ENCODE peak calls at places on chromosomes 13 and 19, in five cellular contexts. One of them, this sample, is unnamed.

GRCh38 chr13:103406967-103407366 is 340.8 kb upstream of the SLC10A2 start:
- DNase-seq in suprapubic skin: no peak
- DNase-seq in breast epithelium: no peak
- DNase-seq in H1: no peak
- DNase-seq in GM23338: no peak
- DNase-seq in this sample: no peak

GRCh38 chr19:1609680-1610474 is 4.6 kb upstream of the UQCR11 start:
- DNase-seq in suprapubic skin: no peak
- DNase-seq in breast epithelium: no peak
- DNase-seq in H1: no peak
- DNase-seq in GM23338: no peak
- DNase-seq in this sample: no peak

GRCh38 chr19:16764793-16765433 is 45.3 kb downstream of the NWD1 start:
- DNase-seq in suprapubic skin: no peak
- DNase-seq in breast epithelium: no peak
- DNase-seq in H1: no peak
- DNase-seq in GM23338: no peak
- DNase-seq in this sample: no peak

GRCh38 chr19:39413903-39414608 is 1.6 kb downstream of the PLEKHG2 start:
- DNase-seq in suprapubic skin: peak; percentile 83
- DNase-seq in breast epithelium: no peak
- DNase-seq in H1: no peak
- DNase-seq in GM23338: peak; percentile 49
- DNase-seq in this sample: no peak

GRCh38 chr19:6868341-6868740 is 19.0 kb upstream of the ADGRE1 start:
- DNase-seq in suprapubic skin: no peak
- DNase-seq in breast epithelium: no peak
- DNase-seq in H1: no peak
- DNase-seq in GM23338: no peak
- DNase-seq in this sample: no peak

GRCh38 chr19:19027228-19027627 is 6.1 kb downstream of the SUGP2 start:
- DNase-seq in suprapubic skin: no peak
- DNase-seq in breast epithelium: no peak
- DNase-seq in H1: no peak
- DNase-seq in GM23338: no peak
- DNase-seq in this sample: no peak

GRCh38 chr19:6556480-6556879 is 25.7 kb downstream of the TNFSF9 start:
- DNase-seq in suprapubic skin: no peak
- DNase-seq in breast epithelium: no peak
- DNase-seq in H1: no peak
- DNase-seq in GM23338: no peak
- DNase-seq in this sample: no peak

GRCh38 chr19:46678110-46678732 is 17.2 kb upstream of the DACT3 start:
- DNase-seq in suprapubic skin: no peak
- DNase-seq in breast epithelium: no peak
- DNase-seq in H1: no peak
- DNase-seq in GM23338: peak; percentile 89
- DNase-seq in this sample: no peak

GRCh38 chr19:11422163-11423068 is 3.3 kb upstream of the RGL3 start:
- DNase-seq in suprapubic skin: peak; percentile 88
- DNase-seq in breast epithelium: peak; percentile 78
- DNase-seq in H1: peak; percentile 88
- DNase-seq in GM23338: peak; percentile 98
- DNase-seq in this sample: no peak

GRCh38 chr19:16969127-16969526 is 57.5 kb downstream of the CPAMD8 start:
- DNase-seq in suprapubic skin: no peak
- DNase-seq in breast epithelium: peak; percentile 9
- DNase-seq in H1: no peak
- DNase-seq in GM23338: peak; percentile 28
- DNase-seq in this sample: no peak

GRCh38 chr19:16457195-16457953 is 14.4 kb downstream of the EPS15L1 start:
- DNase-seq in suprapubic skin: peak; percentile 74
- DNase-seq in breast epithelium: no peak
- DNase-seq in H1: no peak
- DNase-seq in GM23338: peak; percentile 47
- DNase-seq in this sample: no peak

GRCh38 chr19:58097783-58098681 is at the start of gene ZSCAN18:
- DNase-seq in suprapubic skin: peak; percentile 98
- DNase-seq in breast epithelium: peak; percentile 99
- DNase-seq in H1: peak; percentile 94
- DNase-seq in GM23338: peak; percentile 99
- DNase-seq in this sample: peak; percentile 24

GRCh38 chr13:26025196-26025595 is 26.6 kb downstream of the SHISA2 start:
- DNase-seq in suprapubic skin: no peak
- DNase-seq in breast epithelium: no peak
- DNase-seq in H1: no peak
- DNase-seq in GM23338: peak; percentile 56
- DNase-seq in this sample: no peak

GRCh38 chr13:62643007-62643483 is 1227.4 kb upstream of the PCDH20 start:
- DNase-seq in suprapubic skin: no peak
- DNase-seq in breast epithelium: no peak
- DNase-seq in H1: no peak
- DNase-seq in GM23338: no peak
- DNase-seq in this sample: no peak

GRCh38 chr13:52010890-52011689 is at the start of gene ATP7B:
- DNase-seq in suprapubic skin: peak; percentile 68
- DNase-seq in breast epithelium: no peak
- DNase-seq in H1: no peak
- DNase-seq in GM23338: peak; percentile 81
- DNase-seq in this sample: no peak

GRCh38 chr13:50999641-51000040 is 90.0 kb downstream of the RNASEH2B start:
- DNase-seq in suprapubic skin: no peak
- DNase-seq in breast epithelium: no peak
- DNase-seq in H1: no peak
- DNase-seq in GM23338: no peak
- DNase-seq in this sample: no peak

GRCh38 chr13:110336681-110337080 is 29.6 kb downstream of the COL4A2 start:
- DNase-seq in suprapubic skin: no peak
- DNase-seq in breast epithelium: no peak
- DNase-seq in H1: no peak
- DNase-seq in GM23338: no peak
- DNase-seq in this sample: no peak

GRCh38 chr19:50333235-50333736 is 4.1 kb upstream of the KCNC3 start:
- DNase-seq in suprapubic skin: peak; percentile 91
- DNase-seq in breast epithelium: peak; percentile 94
- DNase-seq in H1: peak; percentile 86
- DNase-seq in GM23338: peak; percentile 96
- DNase-seq in this sample: peak; percentile 45

GRCh38 chr13:28394422-28394821 is 100.5 kb downstream of the FLT1 start:
- DNase-seq in suprapubic skin: no peak
- DNase-seq in breast epithelium: no peak
- DNase-seq in H1: no peak
- DNase-seq in GM23338: no peak
- DNase-seq in this sample: no peak

GRCh38 chr13:61406275-61406674 is 9.4 kb downstream of the PCDH20 start:
- DNase-seq in suprapubic skin: no peak
- DNase-seq in breast epithelium: no peak
- DNase-seq in H1: no peak
- DNase-seq in GM23338: no peak
- DNase-seq in this sample: no peak

GRCh38 chr13:96632536-96633320 is 361.5 kb downstream of the OXGR1 start:
- DNase-seq in suprapubic skin: no peak
- DNase-seq in breast epithelium: no peak
- DNase-seq in H1: no peak
- DNase-seq in GM23338: no peak
- DNase-seq in this sample: no peak

GRCh38 chr13:27621116-27621365 is 651 bp upstream of the POLR1D start:
- DNase-seq in suprapubic skin: no peak
- DNase-seq in breast epithelium: no peak
- DNase-seq in H1: no peak
- DNase-seq in GM23338: no peak
- DNase-seq in this sample: no peak

GRCh38 chr13:46367622-46368327 is 19.3 kb downstream of the RUBCNL start:
- DNase-seq in suprapubic skin: no peak
- DNase-seq in breast epithelium: no peak
- DNase-seq in H1: no peak
- DNase-seq in GM23338: no peak
- DNase-seq in this sample: no peak

GRCh38 chr13:25902946-25903345 is 148.9 kb downstream of the SHISA2 start:
- DNase-seq in suprapubic skin: no peak
- DNase-seq in breast epithelium: no peak
- DNase-seq in H1: no peak
- DNase-seq in GM23338: no peak
- DNase-seq in this sample: no peak

GRCh38 chr19:54684537-54684936 is 21.8 kb downstream of the LILRB4 start:
- DNase-seq in suprapubic skin: no peak
- DNase-seq in breast epithelium: no peak
- DNase-seq in H1: no peak
- DNase-seq in GM23338: peak; percentile 52
- DNase-seq in this sample: peak; percentile 10

DNA sequence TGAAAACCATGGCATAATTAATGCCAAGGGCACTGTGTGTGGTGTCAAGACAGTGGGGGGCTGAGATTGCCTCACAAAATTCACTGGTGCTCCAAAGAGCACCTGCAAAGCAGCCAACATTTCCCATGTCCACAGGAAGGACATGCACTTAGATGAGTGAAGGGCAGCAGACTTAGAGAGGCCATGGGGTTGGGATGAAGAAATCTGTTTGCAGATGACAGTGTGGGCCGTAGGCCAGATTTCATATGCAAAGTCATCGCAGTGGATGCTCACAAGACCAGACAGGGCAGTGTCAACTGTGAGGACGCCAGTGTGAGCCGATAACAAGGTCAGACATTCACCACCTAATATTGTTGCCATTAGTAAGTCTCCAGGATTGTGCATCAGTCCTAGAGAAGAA is 773.4 kb downstream of the EFNB2 start:
- DNase-seq in suprapubic skin: no peak
- DNase-seq in breast epithelium: no peak
- DNase-seq in H1: no peak
- DNase-seq in GM23338: no peak
- DNase-seq in this sample: no peak
- H3K36me3 ChIP-seq in suprapubic skin: no peaks in the 10 kb centered on the region
- H3K36me3 ChIP-seq in breast epithelium: no peaks in the 10 kb centered on the region
- H3K36me3 ChIP-seq in H1: no peaks in the 10 kb centered on the region
- H3K36me3 ChIP-seq in GM23338: no peaks in the 10 kb centered on the region
- H3K36me3 ChIP-seq in this sample: no peaks in the 10 kb centered on the region

GRCh38 chr13:95100525-95101121 is 200.6 kb downstream of the ABCC4 start:
- DNase-seq in suprapubic skin: no peak
- DNase-seq in breast epithelium: no peak
- DNase-seq in H1: no peak
- DNase-seq in GM23338: no peak
- DNase-seq in this sample: no peak
- TF ChIP-seq POLR2AphosphoS5 in suprapubic skin: no peak
- TF ChIP-seq POLR2AphosphoS5 in breast epithelium: no peak
- TF ChIP-seq POLR2AphosphoS5 in H1: no peak
- TF ChIP-seq POLR2AphosphoS5 in GM23338: no peak
- TF ChIP-seq POLR2AphosphoS5 in this sample: no peak

DNA sequence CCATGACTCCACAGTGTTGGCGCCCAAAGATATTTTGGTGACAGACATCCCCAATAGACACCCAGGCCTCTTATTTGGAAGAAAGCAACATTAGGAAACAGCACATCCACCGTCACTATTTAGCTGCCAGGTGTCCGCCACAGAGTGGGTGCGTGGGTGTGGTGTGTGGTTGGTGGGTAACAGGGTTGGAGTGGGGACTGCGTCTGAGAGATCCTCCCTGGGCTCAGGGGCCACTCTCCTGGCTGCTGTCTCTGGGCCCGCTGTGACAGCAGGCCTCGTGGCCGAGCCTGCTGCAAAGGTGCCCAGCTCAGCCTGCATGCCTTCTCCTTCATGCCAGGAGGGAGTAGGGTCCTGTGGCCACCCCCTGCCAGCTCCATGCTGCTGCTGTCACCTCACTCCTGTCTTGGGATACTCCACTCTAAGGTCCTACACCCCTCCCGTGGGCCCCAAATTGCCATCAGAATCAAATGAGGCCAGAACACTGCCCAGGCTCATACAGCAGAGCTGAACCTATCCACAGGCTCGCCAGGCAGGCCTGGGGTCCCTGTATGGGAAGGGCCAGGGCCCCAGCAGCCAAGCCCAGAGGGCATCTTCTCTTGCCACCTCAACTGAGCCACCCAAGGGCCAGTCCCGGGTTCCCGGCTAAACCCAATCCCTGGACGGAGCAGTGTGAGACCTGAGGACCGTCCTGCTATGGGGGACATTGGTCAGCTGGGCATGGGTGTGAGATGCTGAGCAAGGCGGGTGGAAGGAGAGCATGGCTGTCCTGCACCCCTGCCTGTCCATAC is 24.7 kb upstream of the TIMM44 start:
- DNase-seq in suprapubic skin: no peak
- DNase-seq in breast epithelium: no peak
- DNase-seq in H1: no peak
- DNase-seq in GM23338: no peak
- DNase-seq in this sample: no peak
- H3K36me3 ChIP-seq in suprapubic skin: peaks cover 89% of the 10 kb centered on the region
- H3K36me3 ChIP-seq in breast epithelium: no peaks in the 10 kb centered on the region
- H3K36me3 ChIP-seq in H1: peaks cover 53% of the 10 kb centered on the region
- H3K36me3 ChIP-seq in GM23338: peaks cover 32% of the 10 kb centered on the region
- H3K36me3 ChIP-seq in this sample: peaks cover 54% of the 10 kb centered on the region

GRCh38 chr19:29645911-29646310 is 19.4 kb upstream of the PLEKHF1 start:
- DNase-seq in suprapubic skin: peak; percentile 54
- DNase-seq in breast epithelium: peak; percentile 33
- DNase-seq in H1: no peak
- DNase-seq in GM23338: no peak
- DNase-seq in this sample: peak; percentile 64
- TF ChIP-seq POLR2AphosphoS5 in suprapubic skin: no peak
- TF ChIP-seq POLR2AphosphoS5 in breast epithelium: no peak
- TF ChIP-seq POLR2AphosphoS5 in H1: no peak
- TF ChIP-seq POLR2AphosphoS5 in GM23338: no peak
- TF ChIP-seq POLR2AphosphoS5 in this sample: peak; percentile 26